ENCODE peak calls at places on chromosomes 3 and 15, in four cellular contexts. K, C, P and R are unnamed samples.

GRCh38 chr3:39130693-39131265 is 22.6 kb downstream of the CSRNP1 start:
- DNase-seq in C (no peak), P (no peak), K (no peak), R (no peak)

GRCh38 chr3:100073555-100074307 is 40.6 kb downstream of the FILIP1L start:
- DNase-seq in P (peak; percentile 56), K (peak; percentile 80), C (no peak), R (no peak)

GRCh38 chr3:54621181-54621580 is 306.7 kb downstream of the LRTM1 start:
- DNase-seq in C (no peak), K (no peak), P (no peak), R (no peak)

GRCh38 chr3:121072128-121072527 is 164.1 kb downstream of the STXBP5L start:
- DNase-seq in P (no peak), K (no peak), C (no peak), R (no peak)

GRCh38 chr15:76206325-76206976 is 104.8 kb downstream of the ETFA start:
- DNase-seq in P (peak; percentile 56), C (peak; percentile 69), K (peak; percentile 52), R (peak; percentile 78)

GRCh38 chr3:59772416-59773408 is 722.9 kb upstream of the CFAP20DC start:
- DNase-seq in P (no peak), K (no peak), C (no peak), R (no peak)

GRCh38 chr3:100226712-100227429 is 33.9 kb upstream of the TBC1D23 start:
- DNase-seq in C (no peak), P (no peak), K (peak; percentile 62), R (no peak)

GRCh38 chr15:25985179-25985578 is 122.1 kb upstream of the ATP10A start:
- DNase-seq in C (no peak), K (no peak), P (no peak), R (no peak)

GRCh38 chr15:94882071-94882712 is 650.8 kb downstream of the MCTP2 start:
- DNase-seq in K (no peak), P (no peak), C (no peak), R (no peak)

GRCh38 chr3:11134794-11135193 is 19.5 kb upstream of the HRH1 start:
- DNase-seq in K (peak; percentile 43), C (no peak), P (no peak), R (no peak)

GRCh38 chr3:190117995-190118394 is 2.7 kb downstream of the P3H2 start:
- DNase-seq in P (no peak), C (peak; percentile 14), K (no peak), R (no peak)

GRCh38 chr3:141279074-141279945 is 47.7 kb downstream of the PXYLP1 start:
- DNase-seq in K (peak; percentile 30), P (no peak), C (no peak), R (no peak)

GRCh38 chr3:63477494-63478129 is 174.9 kb upstream of the SNTN start:
- DNase-seq in K (no peak), C (no peak), P (no peak), R (no peak)

GRCh38 chr15:22933641-22934061 is 46.5 kb downstream of the CYFIP1 start:
- DNase-seq in P (no peak), C (no peak), K (no peak), R (no peak)

GRCh38 chr3:101020616-101021015 is 27.4 kb upstream of the ABI3BP start:
- DNase-seq in K (peak; percentile 51), P (no peak), C (no peak), R (no peak)

GRCh38 chr15:92091155-92091734 is 237.7 kb downstream of the SLCO3A1 start:
- DNase-seq in C (peak; percentile 66), P (no peak), K (peak; percentile 26), R (no peak)

GRCh38 chr3:55183259-55183658 is 255.4 kb upstream of the LRTM1 start:
- DNase-seq in P (no peak), K (no peak), C (no peak), R (no peak)

GRCh38 chr3:140186421-140186920 is 251.5 kb downstream of the CLSTN2 start:
- DNase-seq in P (no peak), K (peak; percentile 68), C (no peak), R (no peak)

GRCh38 chr3:15273214-15273613 is 59.2 kb downstream of the SH3BP5 start:
- DNase-seq in K (no peak), C (no peak), P (no peak), R (no peak)

GRCh38 chr3:172635588-172635987 is 75.3 kb downstream of the NCEH1 start:
- DNase-seq in K (no peak), P (no peak), C (peak; percentile 71), R (no peak)

GRCh38 chr3:180881065-180881801 is 31.2 kb upstream of the FXR1 start:
- DNase-seq in P (no peak), C (no peak), K (no peak), R (no peak)

GRCh38 chr15:51281368-51281967 is 56.9 kb downstream of the CYP19A1 start:
- DNase-seq in K (peak; percentile 73), C (peak; percentile 26), P (peak; percentile 48), R (peak; percentile 81)

GRCh38 chr15:64351265-64351664 is 4.7 kb downstream of the CSNK1G1 start:
- DNase-seq in K (no peak), C (no peak), P (no peak), R (no peak)

GRCh38 chr3:104279617-104280016 is 1087.1 kb upstream of the ALCAM start:
- DNase-seq in C (no peak), K (peak; percentile 6), P (no peak), R (no peak)